ENCODE peak calls at places on chromosome 9, in six cellular contexts. X is D341Med; V is NCI-H2081 treated with DMSO at 0.1 percent for 48 hours; B is stimulated activated CD8-positive, alpha-beta memory T cell treated with anti-CD3 and anti-CD28 coated beads, Interleukin-2, amount 100 ng/mL, for 48 hours; U is HT1080; R is thoracic aorta. Y is an unnamed sample.

GRCh38 chr9:18473551-18474279 is at the start of gene ADAMTSL1:
- DNase-seq in X (peak; percentile 41), V (no peak), B (no peak), U (no peak), R (no peak), Y (no peak)

GRCh38 chr9:114588671-114589526 is 1.3 kb downstream of the ATP6V1G1 start:
- DNase-seq in X (no peak), V (no peak), B (no peak), U (peak; percentile 10), R (no peak), Y (no peak)

GRCh38 chr9:82302968-82303655 is 314.5 kb downstream of the SPATA31D1 start:
- DNase-seq in X (no peak), V (no peak), B (no peak), U (peak; percentile 15), R (no peak), Y (no peak)

GRCh38 chr9:129776566-129776937 is 23.7 kb upstream of the PTGES start:
- DNase-seq in X (no peak), V (no peak), B (no peak), U (no peak), R (no peak), Y (no peak)

GRCh38 chr9:87656485-87656884 is 69.4 kb upstream of the CTSL start:
- DNase-seq in X (no peak), V (no peak), B (no peak), U (no peak), R (no peak), Y (no peak)

GRCh38 chr9:130466537-130467217 is 21.9 kb downstream of the ASS1 start:
- DNase-seq in X (peak; percentile 57), V (no peak), B (no peak), U (no peak), R (no peak), Y (no peak)

GRCh38 chr9:36714161-36714560 is 141.5 kb downstream of the MELK start:
- DNase-seq in X (no peak), V (no peak), B (no peak), U (no peak), R (no peak), Y (no peak)

GRCh38 chr9:131405429-131405828 is 11.5 kb downstream of the PRRC2B start:
- DNase-seq in X (no peak), V (no peak), B (no peak), U (no peak), R (no peak), Y (no peak)

GRCh38 chr9:80175286-80175906 is 603.6 kb downstream of the TLE4 start:
- DNase-seq in X (peak; percentile 14), V (no peak), B (no peak), U (no peak), R (no peak), Y (no peak)

GRCh38 chr9:90095682-90096081 is 490.9 kb downstream of the GADD45G start:
- DNase-seq in X (peak; percentile 75), V (peak; percentile 84), B (no peak), U (no peak), R (no peak), Y (no peak)

GRCh38 chr9:34479316-34479865 is 20.8 kb downstream of the DNAI1 start:
- DNase-seq in X (no peak), V (no peak), B (no peak), U (no peak), R (no peak), Y (no peak)

GRCh38 chr9:75071530-75072122 is 16.3 kb downstream of the NMRK1 start:
- DNase-seq in X (no peak), V (no peak), B (peak; percentile 45), U (peak; percentile 25), R (no peak), Y (no peak)

GRCh38 chr9:88387035-88387732 is 1.1 kb upstream of the SPIN1 start:
- DNase-seq in X (no peak), V (no peak), B (no peak), U (no peak), R (peak; percentile 3), Y (no peak)

GRCh38 chr9:13205824-13206223 is 73.7 kb downstream of the MPDZ start:
- DNase-seq in X (no peak), V (no peak), B (no peak), U (no peak), R (no peak), Y (no peak)

GRCh38 chr9:91059713-91060112 is 258.1 kb downstream of the SYK start:
- DNase-seq in X (no peak), V (no peak), B (no peak), U (peak; percentile 9), R (no peak), Y (no peak)

GRCh38 chr9:80881350-80881749 is 808.0 kb downstream of the TLE1 start:
- DNase-seq in X (no peak), V (no peak), B (no peak), U (no peak), R (no peak), Y (no peak)

GRCh38 chr9:137352511-137353222 is 50.6 kb upstream of the NRARP start:
- DNase-seq in X (peak; percentile 28), V (no peak), B (no peak), U (no peak), R (no peak), Y (no peak)

GRCh38 chr9:4864234-4864661 is 71.5 kb downstream of the RCL1 start:
- DNase-seq in X (no peak), V (no peak), B (no peak), U (no peak), R (no peak), Y (no peak)

GRCh38 chr9:17799383-17799782 is 220.5 kb downstream of the SH3GL2 start:
- DNase-seq in X (no peak), V (no peak), B (no peak), U (peak; percentile 34), R (no peak), Y (no peak)

GRCh38 chr9:38039907-38040682 is 28.9 kb downstream of the SHB start:
- DNase-seq in X (no peak), V (no peak), B (no peak), U (no peak), R (no peak), Y (no peak)

GRCh38 chr9:70411141-70411929 is 3.1 kb downstream of the KLF9 start:
- DNase-seq in X (peak; percentile 58), V (no peak), B (peak; percentile 42), U (peak; percentile 69), R (peak; percentile 51), Y (no peak)

GRCh38 chr9:26261503-26262330 is 583.5 kb upstream of the TUSC1 start:
- DNase-seq in X (no peak), V (no peak), B (no peak), U (peak; percentile 94), R (no peak), Y (no peak)

GRCh38 chr9:96565684-96566360 is 53.8 kb downstream of the CDC14B start:
- DNase-seq in X (no peak), V (no peak), B (no peak), U (no peak), R (no peak), Y (no peak)

GRCh38 chr9:99505915-99506314 is 283.8 kb downstream of the SEC61B start:
- DNase-seq in X (no peak), V (no peak), B (no peak), U (no peak), R (no peak), Y (no peak)

GRCh38 chr9:133609311-133610098 is at the start of gene FAM163B:
- DNase-seq in X (peak; percentile 55), V (no peak), B (peak; percentile 7), U (no peak), R (no peak), Y (no peak)

GRCh38 chr9:96376926-96377874 is 6.3 kb downstream of the SLC35D2 start:
- DNase-seq in X (no peak), V (no peak), B (no peak), U (peak; percentile 70), R (no peak), Y (no peak)

GRCh38 chr9:14554866-14555265 is 138.4 kb downstream of the ZDHHC21 start:
- DNase-seq in X (no peak), V (no peak), B (no peak), U (no peak), R (no peak), Y (no peak)

GRCh38 chr9:79233542-79233941 is 338.2 kb upstream of the TLE4 start:
- DNase-seq in X (peak; percentile 69), V (no peak), B (no peak), U (peak; percentile 56), R (no peak), Y (no peak)

GRCh38 chr9:113738898-113739604 is 137.1 kb upstream of the ZNF618 start:
- DNase-seq in X (no peak), V (no peak), B (no peak), U (peak; percentile 7), R (no peak), Y (no peak)

GRCh38 chr9:125255781-125256391 is 5.7 kb upstream of the GAPVD1 start:
- DNase-seq in X (peak; percentile 70), V (no peak), B (no peak), U (peak; percentile 28), R (no peak), Y (no peak)

GRCh38 chr9:12996971-12997370 is 222.2 kb downstream of the LURAP1L start:
- DNase-seq in X (no peak), V (no peak), B (no peak), U (no peak), R (no peak), Y (no peak)

GRCh38 chr9:95018099-95018927 is 291.8 kb downstream of the AOPEP start:
- DNase-seq in X (no peak), V (no peak), B (no peak), U (peak; percentile 95), R (no peak), Y (no peak)

GRCh38 chr9:86695904-86696424 is 251.3 kb downstream of the GAS1 start:
- DNase-seq in X (no peak), V (no peak), B (no peak), U (no peak), R (no peak), Y (no peak)

GRCh38 chr9:107711528-107711927 is 222.0 kb upstream of the KLF4 start:
- DNase-seq in X (no peak), V (no peak), B (no peak), U (peak; percentile 96), R (no peak), Y (no peak)

GRCh38 chr9:129836342-129837007 is 1.2 kb downstream of the USP20 start:
- DNase-seq in X (no peak), V (no peak), B (peak; percentile 41), U (no peak), R (no peak), Y (no peak)

GRCh38 chr9:122961139-122961538 is 20.3 kb downstream of the RABGAP1 start:
- DNase-seq in X (no peak), V (no peak), B (no peak), U (no peak), R (no peak), Y (no peak)

GRCh38 chr9:73807956-73808355 is 656.3 kb downstream of the ANXA1 start:
- DNase-seq in X (no peak), V (no peak), B (no peak), U (peak; percentile 6), R (no peak), Y (no peak)

GRCh38 chr9:86445636-86446035 is 91.4 kb upstream of the TUT7 start:
- DNase-seq in X (no peak), V (no peak), B (no peak), U (no peak), R (no peak), Y (no peak)

Y was measured in central memory CD8-positive, alpha-beta T cell.